ENCODE peak calls at places on chromosome 19, in four cellular contexts. One of them, this sample, is unnamed.

GRCh38 chr19:13172335-13173128 is 22.3 kb downstream of the IER2 start:
- DNase-seq in aorta: peak
- DNase-seq in HCT116: no peak
- DNase-seq in tibial nerve: peak
- DNase-seq in this sample: no peak

GRCh38 chr19:12733369-12733896 is 1.1 kb downstream of the TRIR start:
- DNase-seq in HCT116: no peak
- DNase-seq in tibial nerve: no peak
- DNase-seq in aorta: no peak
- DNase-seq in this sample: no peak

GRCh38 chr19:1591421-1592022 is 1.1 kb downstream of the MBD3 start:
- DNase-seq in aorta: no peak
- DNase-seq in tibial nerve: no peak
- DNase-seq in HCT116: no peak
- DNase-seq in this sample: no peak

GRCh38 chr19:39007096-39007495 is 25.3 kb downstream of the FBXO27 start:
- DNase-seq in aorta: no peak
- DNase-seq in tibial nerve: no peak
- DNase-seq in HCT116: no peak
- DNase-seq in this sample: no peak

GRCh38 chr19:10818306-10819123 is 17.5 kb downstream of the TMED1 start:
- DNase-seq in aorta: no peak
- DNase-seq in tibial nerve: no peak
- DNase-seq in HCT116: no peak
- DNase-seq in this sample: no peak

GRCh38 chr19:47608908-47609879 is at the start of gene BICRA:
- DNase-seq in HCT116: no peak
- DNase-seq in tibial nerve: peak
- DNase-seq in aorta: peak
- DNase-seq in this sample: no peak

GRCh38 chr19:53782698-53783097 is 41.4 kb downstream of the NLRP12 start:
- DNase-seq in HCT116: no peak
- DNase-seq in tibial nerve: no peak
- DNase-seq in aorta: no peak
- DNase-seq in this sample: no peak

GRCh38 chr19:55283548-55284393 is at the start of gene BRSK1:
- DNase-seq in aorta: peak
- DNase-seq in HCT116: peak
- DNase-seq in tibial nerve: no peak
- DNase-seq in this sample: no peak

GRCh38 chr19:2015611-2015950 is at the start of gene BTBD2:
- DNase-seq in HCT116: peak
- DNase-seq in tibial nerve: peak
- DNase-seq in aorta: no peak
- DNase-seq in this sample: no peak

GRCh38 chr19:19657397-19657783 is 6.1 kb downstream of the ATP13A1 start:
- DNase-seq in tibial nerve: no peak
- DNase-seq in aorta: no peak
- DNase-seq in HCT116: no peak
- DNase-seq in this sample: no peak

GRCh38 chr19:38666662-38667448 is 19.4 kb downstream of the ACTN4 start:
- DNase-seq in HCT116: no peak
- DNase-seq in tibial nerve: no peak
- DNase-seq in aorta: no peak
- DNase-seq in this sample: no peak

GRCh38 chr19:11633223-11633622 is 35.9 kb downstream of the ZNF627 start:
- DNase-seq in HCT116: no peak
- DNase-seq in tibial nerve: no peak
- DNase-seq in aorta: no peak
- DNase-seq in this sample: no peak

GRCh38 chr19:41570179-41570578 is 5.8 kb upstream of the CEACAM21 start:
- DNase-seq in HCT116: no peak
- DNase-seq in tibial nerve: no peak
- DNase-seq in aorta: no peak
- DNase-seq in this sample: no peak

GRCh38 chr19:6224308-6224675 is 55.5 kb downstream of the MLLT1 start:
- DNase-seq in tibial nerve: no peak
- DNase-seq in aorta: no peak
- DNase-seq in HCT116: no peak
- DNase-seq in this sample: no peak

This sample was measured in Panc1.